ENCODE peak calls at places on chromosomes 11 and 22, in five cellular contexts. X is HCT116, K is trophoblast cell, B is HepG2, A is neural progenitor cell. V is an unnamed sample.
A peak's percentile ranks its signal among the peaks of the same experiment; 100 is the strongest.

GRCh38 chr22:20009582-20010306 is 6.9 kb downstream of the ARVCF start:
- DNase-seq in X (no peak), K (no peak), B (no peak), A (no peak), V (no peak)

GRCh38 chr11:19076744-19077589 is 16.4 kb upstream of the MRGPRX2 start:
- DNase-seq in X (peak; percentile 31), K (peak; percentile 87), B (peak; percentile 32), A (peak; percentile 65), V (peak; percentile 64)

GRCh38 chr22:41482319-41482935 is 13.5 kb downstream of the ACO2 start:
- DNase-seq in X (no peak), K (no peak), B (no peak), A (no peak), V (no peak)

GRCh38 chr22:19317865-19318264 is 26.3 kb upstream of the CLTCL1 start:
- DNase-seq in X (no peak), K (no peak), B (no peak), A (no peak), V (no peak)

GRCh38 chr11:76629133-76629852 is 41.3 kb downstream of the LRRC32 start:
- DNase-seq in X (no peak), K (peak; percentile 90), B (no peak), A (no peak), V (no peak)

GRCh38 chr22:39567135-39567946 is 3.2 kb upstream of the CACNA1I start:
- DNase-seq in X (no peak), K (no peak), B (no peak), A (no peak), V (peak; percentile 80)

GRCh38 chr11:20126724-20127123 is 33.6 kb downstream of the DBX1 start:
- DNase-seq in X (no peak), K (no peak), B (no peak), A (no peak), V (no peak)

GRCh38 chr11:111308140-111308539 is 9.8 kb downstream of the POU2AF3 start:
- DNase-seq in X (no peak), K (no peak), B (peak; percentile 78), A (no peak), V (no peak)

GRCh38 chr22:35850831-35851230 is 133.2 kb downstream of the APOL5 start:
- DNase-seq in X (no peak), K (no peak), B (no peak), A (no peak), V (no peak)

GRCh38 chr11:66106786-66107599 is 36.9 kb downstream of the PACS1 start:
- DNase-seq in X (no peak), K (peak; percentile 55), B (peak; percentile 42), A (no peak), V (no peak)

GRCh38 chr11:45166604-45166897 is 20.1 kb downstream of the PRDM11 start:
- DNase-seq in X (no peak), K (no peak), B (no peak), A (no peak), V (no peak)

GRCh38 chr22:30326704-30327362 is at the start of gene TBC1D10A:
- DNase-seq in X (peak; percentile 85), K (peak; percentile 97), B (peak; percentile 90), A (peak; percentile 98), V (peak; percentile 93)

GRCh38 chr22:47295226-47295901 is 532.9 kb downstream of the TBC1D22A start:
- DNase-seq in X (no peak), K (no peak), B (no peak), A (no peak), V (no peak)

GRCh38 chr11:78101073-78101472 is 21.4 kb upstream of the NDUFC2 start:
- DNase-seq in X (no peak), K (no peak), B (peak; percentile 26), A (no peak), V (no peak)

GRCh38 chr22:37659066-37659896 is 758 bp downstream of the PDXP start:
- DNase-seq in X (no peak), K (no peak), B (peak; percentile 73), A (no peak), V (peak; percentile 60)

GRCh38 chr22:37661160-37661924 is 2.8 kb downstream of the PDXP start:
- DNase-seq in X (no peak), K (peak; percentile 67), B (peak; percentile 90), A (peak; percentile 47), V (peak; percentile 35)

GRCh38 chr22:37662039-37662438 is 3.5 kb downstream of the PDXP start:
- DNase-seq in X (no peak), K (no peak), B (no peak), A (no peak), V (no peak)

GRCh38 chr22:37659897-37660708 is 1.6 kb downstream of the PDXP start:
- DNase-seq in X (no peak), K (no peak), B (no peak), A (no peak), V (no peak)

GRCh38 chr22:37660709-37661045 is 2.2 kb downstream of the PDXP start:
- DNase-seq in X (no peak), K (no peak), B (no peak), A (no peak), V (no peak)
- H3K9ac ChIP-seq in X (no peak overlapping the region), K (no peak overlapping the region), B (peak overlapping the region; percentile 92), A (no peak overlapping the region), V (peak overlapping the region; percentile 92)

GRCh38 chr11:114311946-114312345 is 15.7 kb downstream of the NNMT start:
- DNase-seq in X (no peak), K (no peak), B (no peak), A (no peak), V (no peak)
- H3K36me3 ChIP-seq in X (no peaks in the 10 kb centered on the region), K (peaks cover 14% of the 10 kb centered on the region), B (no peaks in the 10 kb centered on the region), A (no peaks in the 10 kb centered on the region), V (no peaks in the 10 kb centered on the region)

GRCh38 chr11:61336171-61336935 is 3.3 kb downstream of the TKFC start:
- DNase-seq in X (peak; percentile 59), K (peak; percentile 93), B (peak; percentile 76), A (peak; percentile 92), V (peak; percentile 88)
- H3K9ac ChIP-seq in X (peak overlapping the region; percentile 56), K (no peak overlapping the region), B (peak overlapping the region; percentile 61), A (peak overlapping the region; percentile 9), V (peak overlapping the region; percentile 37)

GRCh38 chr22:44691796-44692661 is 10.0 kb upstream of the PRR5 start:
- DNase-seq in X (no peak), K (peak; percentile 58), B (no peak), A (no peak), V (no peak)

GRCh38 chr22:44689915-44690524 is 12.0 kb upstream of the PRR5 start:
- DNase-seq in X (no peak), K (no peak), B (no peak), A (no peak), V (no peak)

GRCh38 chr22:44692662-44693007 is 9.4 kb upstream of the PRR5 start:
- DNase-seq in X (no peak), K (no peak), B (no peak), A (no peak), V (no peak)

GRCh38 chr22:44686873-44687600 is 15.0 kb upstream of the PRR5 start:
- DNase-seq in X (no peak), K (peak; percentile 94), B (peak; percentile 52), A (no peak), V (no peak)

GRCh38 chr22:44689173-44689572 is 12.8 kb upstream of the PRR5 start:
- DNase-seq in X (peak; percentile 51), K (peak; percentile 98), B (no peak), A (no peak), V (no peak)
- H3K36me3 ChIP-seq in X (no peaks in the 10 kb centered on the region), K (no peaks in the 10 kb centered on the region), B (peaks cover 7% of the 10 kb centered on the region), A (no peaks in the 10 kb centered on the region), V (no peaks in the 10 kb centered on the region)

GRCh38 chr11:119341222-119342022 is 739 bp upstream of the C1QTNF5 start:
- DNase-seq in X (no peak), K (no peak), B (no peak), A (no peak), V (no peak)
- H3K9ac ChIP-seq in X (no peak overlapping the region), K (no peak overlapping the region), B (no peak overlapping the region), A (no peak overlapping the region), V (no peak overlapping the region)

GRCh38 chr11:122392508-122392907 is 263.0 kb upstream of the UBASH3B start:
- DNase-seq in X (no peak), K (no peak), B (no peak), A (no peak), V (no peak)
- H3K36me3 ChIP-seq in X (no peaks in the 10 kb centered on the region), K (no peaks in the 10 kb centered on the region), B (no peaks in the 10 kb centered on the region), A (no peaks in the 10 kb centered on the region), V (no peaks in the 10 kb centered on the region)

DNA sequence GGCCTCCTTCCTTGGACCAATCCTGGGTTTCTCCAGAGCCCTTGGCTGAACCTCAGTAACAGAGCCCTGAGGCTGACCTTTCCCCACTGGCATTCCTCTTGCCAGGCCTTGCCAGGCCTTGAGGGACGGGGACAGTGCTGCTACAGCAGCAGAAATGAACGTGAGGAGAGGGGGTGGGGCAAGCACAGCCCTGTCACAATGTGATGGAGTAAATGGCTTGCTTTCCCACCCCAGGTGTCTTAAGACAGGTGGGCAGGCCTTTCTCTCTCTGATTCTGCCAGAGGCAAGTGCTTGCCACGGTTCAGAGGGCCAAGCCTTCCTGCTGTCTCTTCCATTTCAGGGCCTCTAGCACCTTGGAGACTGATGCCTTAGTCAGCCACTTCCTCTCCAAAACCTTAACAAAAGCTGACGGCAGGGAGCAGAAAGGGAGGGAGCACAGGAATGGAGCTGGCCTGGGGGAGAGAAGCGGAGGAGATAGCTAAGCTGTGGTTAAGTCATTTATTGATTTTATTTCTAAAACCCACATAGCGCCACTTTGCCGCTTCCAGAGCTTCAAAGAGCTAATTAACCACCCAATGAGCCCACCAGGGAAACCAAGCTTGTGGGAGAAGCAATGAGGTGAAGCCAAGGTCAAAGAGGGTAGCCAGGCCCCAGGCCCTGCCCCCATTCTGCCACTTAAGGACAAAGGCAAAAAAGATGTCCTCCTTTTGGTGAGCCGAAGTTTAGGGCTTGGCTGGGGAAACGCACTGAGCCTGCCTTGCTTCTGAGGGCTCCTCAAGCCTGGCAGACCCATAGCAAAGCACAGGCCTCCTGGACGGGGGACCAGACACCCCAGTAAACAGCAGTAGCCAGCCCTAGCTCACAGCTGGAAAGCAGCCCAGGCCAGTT is 3.4 kb upstream of the PYGM start:
- DNase-seq in X (no peak), K (no peak), B (no peak), A (peak; percentile 47), V (peak; percentile 35)
- H3K9ac ChIP-seq in X (no peak overlapping the region), K (no peak overlapping the region), B (no peak overlapping the region), A (no peak overlapping the region), V (no peak overlapping the region)

DNA sequence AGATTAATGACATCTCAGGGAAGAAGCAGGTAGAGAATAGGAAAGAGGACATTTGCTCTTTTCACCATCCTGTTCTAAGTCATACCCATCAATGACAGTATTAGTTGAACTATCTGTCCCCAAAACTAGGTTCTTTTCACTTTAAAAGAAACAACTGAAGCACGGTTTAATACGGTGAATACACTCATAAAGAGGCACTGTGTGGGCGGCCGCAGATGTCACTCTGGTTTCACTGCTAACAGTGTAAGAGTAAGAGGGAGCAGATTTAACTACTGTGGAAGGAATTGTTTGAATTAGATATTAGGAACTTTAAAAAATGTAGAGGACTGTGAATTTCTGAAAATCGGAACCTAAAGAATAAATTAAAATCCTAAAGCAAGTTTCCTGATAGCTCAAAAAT is 49.5 kb downstream of the VSIG10L2 start:
- DNase-seq in X (no peak), K (no peak), B (no peak), A (peak; percentile 12), V (no peak)
- H3K36me3 ChIP-seq in X (no peaks in the 10 kb centered on the region), K (peaks cover 32% of the 10 kb centered on the region), B (peaks cover 18% of the 10 kb centered on the region), A (peaks cover 8% of the 10 kb centered on the region), V (no peaks in the 10 kb centered on the region)

V was measured in DND-41.